ENCODE peak calls at places on chromosomes 11 and 22, in nine cellular contexts. One of them, this sample, is unnamed.

GRCh38 chr11:85712953-85713352 is 27.0 kb upstream of the CCDC89 start:
- DNase-seq in EL: no peak
- DNase-seq in A673: no peak
- DNase-seq in mucosa of gallbladder: no peak
- DNase-seq in RCC 7860: peak; percentile 58
- DNase-seq in SK-N-SH: no peak
- DNase-seq in T47D: no peak
- DNase-seq in esophagus squamous epithelium: no peak
- DNase-seq in CD4-positive, alpha-beta T cell: no peak
- DNase-seq in this sample: no peak

GRCh38 chr11:76515494-76515893 is 70.7 kb downstream of the EMSY start:
- DNase-seq in RCC 7860: no peak
- DNase-seq in A673: no peak
- DNase-seq in CD4-positive, alpha-beta T cell: no peak
- DNase-seq in esophagus squamous epithelium: no peak
- DNase-seq in T47D: no peak
- DNase-seq in SK-N-SH: no peak
- DNase-seq in EL: no peak
- DNase-seq in mucosa of gallbladder: no peak
- DNase-seq in this sample: no peak

GRCh38 chr11:1222491-1223345 is at the start of gene MUC5B:
- DNase-seq in CD4-positive, alpha-beta T cell: no peak
- DNase-seq in SK-N-SH: peak; percentile 47
- DNase-seq in RCC 7860: no peak
- DNase-seq in EL: no peak
- DNase-seq in T47D: no peak
- DNase-seq in esophagus squamous epithelium: no peak
- DNase-seq in mucosa of gallbladder: peak; percentile 93
- DNase-seq in A673: no peak
- DNase-seq in this sample: no peak

GRCh38 chr11:134802598-134802997 is 390.6 kb upstream of the B3GAT1 start:
- DNase-seq in T47D: no peak
- DNase-seq in RCC 7860: no peak
- DNase-seq in esophagus squamous epithelium: no peak
- DNase-seq in EL: no peak
- DNase-seq in mucosa of gallbladder: no peak
- DNase-seq in CD4-positive, alpha-beta T cell: no peak
- DNase-seq in SK-N-SH: no peak
- DNase-seq in A673: no peak
- DNase-seq in this sample: no peak

GRCh38 chr11:132590554-132590953 is 941.7 kb downstream of the OPCML start:
- DNase-seq in T47D: no peak
- DNase-seq in mucosa of gallbladder: no peak
- DNase-seq in A673: no peak
- DNase-seq in SK-N-SH: no peak
- DNase-seq in RCC 7860: no peak
- DNase-seq in CD4-positive, alpha-beta T cell: no peak
- DNase-seq in EL: no peak
- DNase-seq in esophagus squamous epithelium: no peak
- DNase-seq in this sample: no peak

GRCh38 chr22:49400866-49401598 is 426.6 kb downstream of the BRD1 start:
- DNase-seq in T47D: no peak
- DNase-seq in RCC 7860: no peak
- DNase-seq in EL: no peak
- DNase-seq in SK-N-SH: no peak
- DNase-seq in mucosa of gallbladder: no peak
- DNase-seq in CD4-positive, alpha-beta T cell: no peak
- DNase-seq in A673: no peak
- DNase-seq in esophagus squamous epithelium: no peak
- DNase-seq in this sample: no peak

GRCh38 chr11:133029096-133029495 is 503.2 kb downstream of the OPCML start:
- DNase-seq in RCC 7860: no peak
- DNase-seq in mucosa of gallbladder: no peak
- DNase-seq in CD4-positive, alpha-beta T cell: no peak
- DNase-seq in EL: no peak
- DNase-seq in T47D: no peak
- DNase-seq in A673: peak; percentile 56
- DNase-seq in esophagus squamous epithelium: no peak
- DNase-seq in SK-N-SH: no peak
- DNase-seq in this sample: no peak

GRCh38 chr22:26172389-26172990 is 3.2 kb downstream of the SEZ6L start:
- DNase-seq in EL: peak; percentile 27
- DNase-seq in mucosa of gallbladder: peak; percentile 16
- DNase-seq in A673: peak; percentile 40
- DNase-seq in CD4-positive, alpha-beta T cell: peak; percentile 2
- DNase-seq in esophagus squamous epithelium: no peak
- DNase-seq in RCC 7860: no peak
- DNase-seq in T47D: peak; percentile 26
- DNase-seq in SK-N-SH: peak; percentile 61
- DNase-seq in this sample: peak; percentile 68

GRCh38 chr11:112113539-112114457 is 27.1 kb downstream of the SDHD start:
- DNase-seq in A673: peak; percentile 82
- DNase-seq in esophagus squamous epithelium: no peak
- DNase-seq in RCC 7860: peak; percentile 60
- DNase-seq in T47D: peak; percentile 39
- DNase-seq in CD4-positive, alpha-beta T cell: no peak
- DNase-seq in SK-N-SH: peak; percentile 64
- DNase-seq in mucosa of gallbladder: no peak
- DNase-seq in EL: peak; percentile 66
- DNase-seq in this sample: peak; percentile 55

GRCh38 chr11:20443596-20443995 is 56.1 kb downstream of the PRMT3 start:
- DNase-seq in CD4-positive, alpha-beta T cell: no peak
- DNase-seq in EL: peak; percentile 9
- DNase-seq in A673: peak; percentile 49
- DNase-seq in SK-N-SH: peak; percentile 17
- DNase-seq in RCC 7860: no peak
- DNase-seq in mucosa of gallbladder: no peak
- DNase-seq in esophagus squamous epithelium: no peak
- DNase-seq in T47D: no peak
- DNase-seq in this sample: peak; percentile 4

GRCh38 chr22:46007848-46008261 is 30.9 kb upstream of the WNT7B start:
- DNase-seq in RCC 7860: peak; percentile 90
- DNase-seq in T47D: no peak
- DNase-seq in A673: peak; percentile 85
- DNase-seq in esophagus squamous epithelium: no peak
- DNase-seq in SK-N-SH: peak; percentile 92
- DNase-seq in mucosa of gallbladder: peak; percentile 72
- DNase-seq in EL: peak; percentile 98
- DNase-seq in CD4-positive, alpha-beta T cell: no peak
- DNase-seq in this sample: no peak

GRCh38 chr11:37087650-37088572 is 489.9 kb upstream of the RAG2 start:
- DNase-seq in T47D: no peak
- DNase-seq in SK-N-SH: no peak
- DNase-seq in A673: peak; percentile 63
- DNase-seq in RCC 7860: no peak
- DNase-seq in EL: no peak
- DNase-seq in esophagus squamous epithelium: no peak
- DNase-seq in mucosa of gallbladder: no peak
- DNase-seq in CD4-positive, alpha-beta T cell: no peak
- DNase-seq in this sample: no peak

GRCh38 chr11:66188580-66188979 is 79.9 kb upstream of the RAB1B start:
- DNase-seq in EL: peak; percentile 72
- DNase-seq in A673: peak; percentile 36
- DNase-seq in CD4-positive, alpha-beta T cell: no peak
- DNase-seq in SK-N-SH: no peak
- DNase-seq in T47D: no peak
- DNase-seq in RCC 7860: peak; percentile 39
- DNase-seq in esophagus squamous epithelium: no peak
- DNase-seq in mucosa of gallbladder: no peak
- DNase-seq in this sample: no peak

GRCh38 chr11:61902313-61902712 is 11.0 kb upstream of the FADS3 start:
- DNase-seq in mucosa of gallbladder: no peak
- DNase-seq in T47D: no peak
- DNase-seq in SK-N-SH: no peak
- DNase-seq in CD4-positive, alpha-beta T cell: no peak
- DNase-seq in EL: no peak
- DNase-seq in A673: no peak
- DNase-seq in esophagus squamous epithelium: no peak
- DNase-seq in RCC 7860: no peak
- DNase-seq in this sample: no peak

GRCh38 chr11:26849009-26849408 is 127.1 kb upstream of the SLC5A12 start:
- DNase-seq in T47D: no peak
- DNase-seq in CD4-positive, alpha-beta T cell: no peak
- DNase-seq in A673: no peak
- DNase-seq in RCC 7860: no peak
- DNase-seq in SK-N-SH: no peak
- DNase-seq in EL: no peak
- DNase-seq in mucosa of gallbladder: peak; percentile 32
- DNase-seq in esophagus squamous epithelium: no peak
- DNase-seq in this sample: no peak

GRCh38 chr11:130827697-130828377 is 88.4 kb downstream of the SNX19 start:
- DNase-seq in A673: peak; percentile 87
- DNase-seq in RCC 7860: peak; percentile 80
- DNase-seq in mucosa of gallbladder: no peak
- DNase-seq in EL: peak; percentile 85
- DNase-seq in CD4-positive, alpha-beta T cell: no peak
- DNase-seq in esophagus squamous epithelium: no peak
- DNase-seq in SK-N-SH: peak; percentile 53
- DNase-seq in T47D: peak; percentile 83
- DNase-seq in this sample: peak; percentile 42

GRCh38 chr11:84899740-84900139 is 727.4 kb downstream of the DLG2 start:
- DNase-seq in A673: peak; percentile 33
- DNase-seq in esophagus squamous epithelium: no peak
- DNase-seq in mucosa of gallbladder: no peak
- DNase-seq in T47D: no peak
- DNase-seq in EL: peak; percentile 51
- DNase-seq in CD4-positive, alpha-beta T cell: no peak
- DNase-seq in SK-N-SH: no peak
- DNase-seq in RCC 7860: no peak
- DNase-seq in this sample: no peak

GRCh38 chr11:77710358-77710757 is 72.8 kb upstream of the CLNS1A start:
- DNase-seq in mucosa of gallbladder: no peak
- DNase-seq in EL: peak; percentile 12
- DNase-seq in esophagus squamous epithelium: no peak
- DNase-seq in SK-N-SH: no peak
- DNase-seq in A673: no peak
- DNase-seq in CD4-positive, alpha-beta T cell: no peak
- DNase-seq in RCC 7860: no peak
- DNase-seq in T47D: no peak
- DNase-seq in this sample: no peak

GRCh38 chr11:64097468-64098317 is 62.0 kb downstream of the FLRT1 start:
- DNase-seq in mucosa of gallbladder: no peak
- DNase-seq in CD4-positive, alpha-beta T cell: no peak
- DNase-seq in EL: no peak
- DNase-seq in T47D: no peak
- DNase-seq in RCC 7860: no peak
- DNase-seq in esophagus squamous epithelium: no peak
- DNase-seq in SK-N-SH: peak; percentile 62
- DNase-seq in A673: no peak
- DNase-seq in this sample: no peak

GRCh38 chr11:88849368-88849767 is 216.4 kb downstream of the GRM5 start:
- DNase-seq in A673: no peak
- DNase-seq in SK-N-SH: no peak
- DNase-seq in mucosa of gallbladder: no peak
- DNase-seq in RCC 7860: no peak
- DNase-seq in CD4-positive, alpha-beta T cell: no peak
- DNase-seq in T47D: no peak
- DNase-seq in esophagus squamous epithelium: no peak
- DNase-seq in EL: peak; percentile 52
- DNase-seq in this sample: no peak

GRCh38 chr22:23182289-23183106 is 2.2 kb downstream of the BCR start:
- DNase-seq in mucosa of gallbladder: no peak
- DNase-seq in esophagus squamous epithelium: no peak
- DNase-seq in CD4-positive, alpha-beta T cell: no peak
- DNase-seq in RCC 7860: peak; percentile 70
- DNase-seq in A673: peak; percentile 74
- DNase-seq in SK-N-SH: no peak
- DNase-seq in T47D: no peak
- DNase-seq in EL: no peak
- DNase-seq in this sample: peak; percentile 45

GRCh38 chr11:112485280-112485679 is 224.6 kb upstream of the PLET1 start:
- DNase-seq in SK-N-SH: no peak
- DNase-seq in esophagus squamous epithelium: no peak
- DNase-seq in mucosa of gallbladder: no peak
- DNase-seq in CD4-positive, alpha-beta T cell: no peak
- DNase-seq in A673: no peak
- DNase-seq in T47D: no peak
- DNase-seq in RCC 7860: no peak
- DNase-seq in EL: no peak
- DNase-seq in this sample: no peak

GRCh38 chr11:123472236-123472935 is 42.3 kb downstream of the GRAMD1B start:
- DNase-seq in mucosa of gallbladder: no peak
- DNase-seq in EL: no peak
- DNase-seq in SK-N-SH: no peak
- DNase-seq in RCC 7860: no peak
- DNase-seq in T47D: no peak
- DNase-seq in esophagus squamous epithelium: no peak
- DNase-seq in CD4-positive, alpha-beta T cell: no peak
- DNase-seq in A673: no peak
- DNase-seq in this sample: no peak

GRCh38 chr11:107856981-107857517 is 1.5 kb downstream of the SLC35F2 start:
- DNase-seq in T47D: no peak
- DNase-seq in CD4-positive, alpha-beta T cell: no peak
- DNase-seq in RCC 7860: no peak
- DNase-seq in esophagus squamous epithelium: no peak
- DNase-seq in A673: no peak
- DNase-seq in mucosa of gallbladder: no peak
- DNase-seq in SK-N-SH: no peak
- DNase-seq in EL: peak; percentile 11
- DNase-seq in this sample: no peak

GRCh38 chr22:27488456-27489224 is 312.9 kb downstream of the MN1 start:
- DNase-seq in RCC 7860: no peak
- DNase-seq in SK-N-SH: peak; percentile 84
- DNase-seq in mucosa of gallbladder: peak; percentile 26
- DNase-seq in T47D: peak; percentile 41
- DNase-seq in A673: no peak
- DNase-seq in esophagus squamous epithelium: no peak
- DNase-seq in CD4-positive, alpha-beta T cell: no peak
- DNase-seq in EL: no peak
- DNase-seq in this sample: no peak

GRCh38 chr11:45048313-45048841 is 97.7 kb upstream of the TP53I11 start:
- DNase-seq in SK-N-SH: no peak
- DNase-seq in mucosa of gallbladder: no peak
- DNase-seq in esophagus squamous epithelium: no peak
- DNase-seq in RCC 7860: no peak
- DNase-seq in CD4-positive, alpha-beta T cell: no peak
- DNase-seq in T47D: no peak
- DNase-seq in EL: no peak
- DNase-seq in A673: no peak
- DNase-seq in this sample: no peak

GRCh38 chr22:37762389-37762836 is 45.3 kb upstream of the GCAT start:
- DNase-seq in EL: peak; percentile 46
- DNase-seq in esophagus squamous epithelium: no peak
- DNase-seq in SK-N-SH: no peak
- DNase-seq in A673: no peak
- DNase-seq in CD4-positive, alpha-beta T cell: no peak
- DNase-seq in RCC 7860: no peak
- DNase-seq in T47D: no peak
- DNase-seq in mucosa of gallbladder: no peak
- DNase-seq in this sample: no peak

This sample was measured in RPMI8226.